ENCODE peak calls at places on chromosome 1, in eight cellular contexts. V is stomach, B is tibial nerve, N is upper lobe of right lung, O is fibroblast of lung, Y is left lung, Q is right atrium auricular region, L is bronchial epithelial cell. W is an unnamed sample. For H3K36me3, the result is how much of the 10 kb centered on the place peaks cover.

GRCh38 chr1:226446058-226446457 is 38.2 kb upstream of the PARP1 start:
- DNase-seq in L (no peak), Q (no peak), N (no peak), V (no peak), Y (no peak), B (no peak), O (no peak), W (no peak)

GRCh38 chr1:234848972-234849641 is 239.1 kb upstream of the IRF2BP2 start:
- DNase-seq in L (peak), N (no peak), V (no peak), Q (no peak), O (peak), Y (no peak), B (no peak), W (peak)

GRCh38 chr1:159459551-159459950 is 20.0 kb downstream of the OR10J1 start:
- DNase-seq in B (no peak), L (no peak), Y (no peak), N (no peak), Q (no peak), O (no peak), V (no peak), W (no peak)

GRCh38 chr1:42348498-42348897 is 13.5 kb upstream of the FOXJ3 start:
- DNase-seq in B (no peak), Y (no peak), V (no peak), O (no peak), N (no peak), Q (no peak), L (no peak), W (no peak)

GRCh38 chr1:220810179-220810653 is 23.5 kb downstream of the MTARC1 start:
- DNase-seq in B (peak), N (peak), L (peak), V (peak), Q (peak), Y (peak), O (peak), W (peak)

GRCh38 chr1:61563611-61564010 is 161.3 kb downstream of the TM2D1 start:
- DNase-seq in O (no peak), V (no peak), B (no peak), N (no peak), L (no peak), Y (no peak), Q (no peak), W (no peak)

GRCh38 chr1:110002695-110003094 is 18.1 kb downstream of the AHCYL1 start:
- DNase-seq in L (no peak), Q (no peak), Y (no peak), N (no peak), V (no peak), B (no peak), O (no peak), W (no peak)

GRCh38 chr1:215643592-215644321 is 76.7 kb downstream of the KCTD3 start:
- DNase-seq in L (no peak), O (peak), N (no peak), B (no peak), Q (no peak), V (no peak), Y (no peak), W (no peak)

GRCh38 chr1:235597867-235598553 is 51.6 kb downstream of the GNG4 start:
- DNase-seq in V (no peak), B (no peak), Q (no peak), N (no peak), Y (no peak), O (peak), L (peak), W (no peak)

GRCh38 chr1:57959727-57960300 is 536.0 kb upstream of the DAB1 start:
- DNase-seq in N (no peak), Q (no peak), L (no peak), V (no peak), Y (no peak), B (no peak), O (no peak), W (no peak)

GRCh38 chr1:172960454-172961208 is 90.1 kb downstream of the TNFSF18 start:
- DNase-seq in Y (no peak), L (no peak), B (no peak), N (no peak), O (peak), V (peak), Q (no peak), W (no peak)

GRCh38 chr1:46333300-46334029 is 7.1 kb upstream of the NSUN4 start:
- DNase-seq in O (peak), N (peak), Y (no peak), B (no peak), Q (no peak), L (peak), V (no peak), W (no peak)

GRCh38 chr1:7408771-7409150 is 362.3 kb upstream of the VAMP3 start:
- DNase-seq in N (peak), V (peak), B (no peak), O (no peak), L (no peak), Y (peak), Q (peak), W (no peak)

GRCh38 chr1:230108580-230108979 is 41.5 kb downstream of the GALNT2 start:
- DNase-seq in N (no peak), L (no peak), V (no peak), B (no peak), Q (no peak), O (peak), Y (no peak), W (no peak)

GRCh38 chr1:22710688-22711024 is at the start of gene EPHB2:
- DNase-seq in B (no peak), Q (no peak), L (no peak), N (peak), O (peak), Y (no peak), V (peak), W (no peak)

GRCh38 chr1:237938553-237938952 is 47.8 kb upstream of the ZP4 start:
- DNase-seq in V (no peak), Y (no peak), B (no peak), L (no peak), N (no peak), O (no peak), Q (no peak), W (no peak)

GRCh38 chr1:162151900-162152829 is 82.7 kb downstream of the NOS1AP start:
- DNase-seq in B (peak), V (peak), Y (no peak), Q (no peak), O (peak), N (no peak), L (no peak), W (no peak)

GRCh38 chr1:161730050-161730564 is 8.8 kb downstream of the FCRLB start:
- DNase-seq in Q (no peak), Y (no peak), N (no peak), O (peak), L (peak), B (no peak), V (no peak), W (no peak)

GRCh38 chr1:47324682-47325081 is 8.9 kb upstream of the CMPK1 start:
- DNase-seq in N (no peak), Q (no peak), O (no peak), B (no peak), L (no peak), Y (no peak), V (no peak), W (no peak)

GRCh38 chr1:8847990-8848389 is 30.5 kb downstream of the ENO1 start:
- DNase-seq in N (no peak), Y (no peak), V (peak), L (no peak), O (no peak), Q (no peak), B (no peak), W (no peak)

GRCh38 chr1:24898152-24898908 is 31.7 kb downstream of the RUNX3 start:
- DNase-seq in V (peak), O (no peak), L (peak), N (peak), B (peak), Q (no peak), Y (peak), W (no peak)

GRCh38 chr1:204323887-204324286 is 35.8 kb downstream of the PLEKHA6 start:
- DNase-seq in Q (peak), L (peak), N (no peak), V (no peak), O (peak), B (no peak), Y (no peak), W (peak)

GRCh38 chr1:227786673-227787512 is 28.6 kb upstream of the PRSS38 start:
- DNase-seq in N (peak), O (no peak), Y (no peak), L (no peak), V (peak), B (peak), Q (peak), W (no peak)

GRCh38 chr1:164753521-164754077 is 194.6 kb downstream of the PBX1 start:
- DNase-seq in L (no peak), V (no peak), Q (no peak), Y (no peak), N (no peak), B (no peak), O (peak), W (no peak)

GRCh38 chr1:227892930-227893695 is 54.6 kb downstream of the WNT9A start:
- DNase-seq in Y (peak), L (no peak), V (peak), B (no peak), O (no peak), N (peak), Q (peak), W (no peak)

GRCh38 chr1:38746413-38746812 is 113.2 kb downstream of the RRAGC start:
- DNase-seq in N (no peak), V (no peak), L (no peak), B (no peak), Q (no peak), Y (no peak), O (no peak), W (no peak)

GRCh38 chr1:118461154-118461553 is 276.1 kb upstream of the SPAG17 start:
- DNase-seq in B (no peak), Y (no peak), Q (no peak), V (no peak), O (no peak), N (no peak), L (peak), W (no peak)

GRCh38 chr1:211606327-211606913 is 27.5 kb upstream of the SLC30A1 start:
- DNase-seq in N (no peak), O (no peak), Q (no peak), Y (no peak), B (no peak), L (no peak), V (no peak), W (no peak)

GRCh38 chr1:92314024-92314423 is 15.2 kb downstream of the RPAP2 start:
- DNase-seq in B (no peak), N (no peak), Q (no peak), O (no peak), Y (no peak), L (no peak), V (no peak), W (no peak)

GRCh38 chr1:174274884-174275283 is 115.6 kb downstream of the RABGAP1L start:
- DNase-seq in Q (no peak), N (no peak), L (no peak), Y (no peak), O (no peak), V (no peak), B (no peak), W (no peak)

GRCh38 chr1:178724734-178725602 is at the start of gene RALGPS2:
- DNase-seq in B (peak), L (peak), Q (no peak), V (peak), O (peak), N (peak), Y (peak), W (peak)

GRCh38 chr1:79982218-79982617 is 975.7 kb upstream of the ADGRL4 start:
- DNase-seq in L (no peak), Y (peak), N (peak), B (peak), O (peak), V (no peak), Q (peak), W (no peak)

GRCh38 chr1:46413596-46413985 is 19.5 kb downstream of the FAAH start:
- DNase-seq in O (no peak), B (no peak), V (no peak), N (no peak), L (no peak), Q (no peak), Y (no peak), W (no peak)

GRCh38 chr1:15412843-15413242 is 3.2 kb downstream of the EFHD2 start:
- DNase-seq in B (no peak), Y (no peak), O (no peak), L (no peak), N (no peak), Q (no peak), V (peak), W (no peak)

GRCh38 chr1:17010601-17011438 is 908 bp downstream of the ATP13A2 start:
- DNase-seq in V (peak), Q (peak), O (peak), N (peak), L (no peak), B (peak), Y (peak), W (no peak)

GRCh38 chr1:239987103-239987745 is 104.5 kb upstream of the FMN2 start:
- DNase-seq in Y (no peak), N (no peak), O (peak), B (peak), L (peak), Q (no peak), V (peak), W (peak)

GRCh38 chr1:16127676-16128337 is 28.1 kb downstream of the EPHA2 start:
- DNase-seq in L (no peak), V (no peak), Y (no peak), Q (no peak), B (no peak), O (no peak), N (no peak), W (no peak)

GRCh38 chr1:77571642-77572041 is 110.8 kb downstream of the ZZZ3 start:
- DNase-seq in V (no peak), O (no peak), L (no peak), Y (no peak), Q (no peak), N (no peak), B (no peak), W (no peak)
- H3K36me3 ChIP-seq in V (under half), O (under half), L (under half), Y (half or more), Q (half or more), N (half or more), B (under half), W (under half)

GRCh38 chr1:222627232-222627631 is 9.3 kb downstream of the MIA3 start:
- DNase-seq in Q (peak), O (peak), B (peak), V (no peak), Y (no peak), N (no peak), L (peak), W (no peak)

GRCh38 chr1:222634180-222635013 is 16.5 kb downstream of the MIA3 start:
- DNase-seq in N (no peak), V (peak), L (peak), O (peak), Q (no peak), Y (no peak), B (peak), W (no peak)

GRCh38 chr1:222632749-222633148 is 14.9 kb downstream of the MIA3 start:
- DNase-seq in Q (no peak), Y (no peak), V (no peak), L (no peak), B (no peak), O (no peak), N (no peak), W (no peak)

GRCh38 chr1:222631611-222632208 is 13.8 kb downstream of the MIA3 start:
- DNase-seq in O (peak), L (no peak), B (no peak), N (no peak), Q (no peak), Y (no peak), V (no peak), W (no peak)

DNA sequence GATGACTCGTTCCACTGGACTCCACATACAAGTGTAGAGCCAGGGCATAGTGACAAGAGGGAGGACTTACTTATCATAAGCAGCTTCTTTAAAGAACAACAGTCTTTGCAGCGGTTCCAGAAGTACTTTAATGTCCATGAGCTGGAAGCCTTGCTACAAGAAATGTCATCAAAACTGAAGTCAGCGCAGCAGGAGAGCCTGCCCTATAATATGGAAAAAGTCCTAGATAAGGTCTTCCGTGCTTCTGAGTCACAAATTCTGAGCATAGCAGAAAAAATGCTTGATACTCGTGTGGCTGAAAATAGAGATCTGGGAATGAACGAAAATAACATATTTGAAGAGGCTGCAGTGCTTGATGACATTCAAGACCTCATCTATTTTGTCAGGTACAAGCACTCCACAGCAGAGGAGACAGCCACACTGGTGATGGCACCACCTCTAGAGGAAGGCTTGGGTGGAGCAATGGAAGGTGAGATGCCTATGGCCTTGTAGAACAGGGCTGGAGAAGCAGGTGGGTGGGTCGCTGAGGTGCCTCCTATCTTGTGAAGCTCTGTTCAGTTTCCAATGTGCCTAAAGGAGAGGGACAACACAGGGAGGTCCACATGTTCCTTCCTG is 12.1 kb downstream of the MIA3 start:
- DNase-seq in Y (no peak), B (no peak), O (peak), V (no peak), L (no peak), N (no peak), Q (no peak), W (no peak)
- H3K36me3 ChIP-seq in Y (half or more), B (under half), O (under half), V (under half), L (under half), N (half or more), Q (half or more), W (under half)

GRCh38 chr1:101040666-101041065 is 15.1 kb upstream of the DPH5 start:
- DNase-seq in Y (no peak), B (no peak), Q (no peak), V (no peak), N (no peak), O (no peak), L (no peak), W (no peak)
- H3K36me3 ChIP-seq in Y (under half), B (under half), Q (under half), V (under half), N (under half), O (under half), L (under half), W (under half)

GRCh38 chr1:30738670-30739559 is 15.5 kb upstream of the MATN1 start:
- DNase-seq in L (no peak), N (no peak), Q (no peak), V (no peak), B (no peak), Y (no peak), O (no peak), W (no peak)
- H3K36me3 ChIP-seq in L (under half), N (half or more), Q (under half), V (under half), B (under half), Y (half or more), O (under half), W (under half)

DNA sequence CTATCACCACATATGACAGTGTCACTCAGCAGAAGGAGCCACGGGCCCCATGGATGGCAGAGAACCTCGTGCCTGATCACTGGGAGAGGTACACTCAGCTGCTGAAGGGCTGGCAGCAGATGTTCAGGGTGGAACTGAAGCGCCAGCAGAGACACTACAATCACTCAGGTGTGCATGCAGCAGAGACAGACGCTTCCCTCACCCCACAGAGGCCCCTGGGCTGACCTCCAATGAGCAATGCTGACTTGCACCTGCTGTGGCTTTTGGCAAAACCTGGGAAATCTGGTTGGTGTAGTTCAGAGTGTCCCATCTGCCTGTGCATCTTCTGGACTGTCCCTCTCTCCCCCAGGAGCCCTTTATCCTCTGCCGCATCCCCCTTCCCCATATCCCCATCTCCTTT is 51.9 kb downstream of the KIAA1614 start:
- DNase-seq in N (no peak), O (no peak), Y (no peak), B (no peak), Q (no peak), V (no peak), L (no peak), W (no peak)
- H3K36me3 ChIP-seq in N (under half), O (under half), Y (under half), B (under half), Q (under half), V (under half), L (under half), W (under half)

DNA sequence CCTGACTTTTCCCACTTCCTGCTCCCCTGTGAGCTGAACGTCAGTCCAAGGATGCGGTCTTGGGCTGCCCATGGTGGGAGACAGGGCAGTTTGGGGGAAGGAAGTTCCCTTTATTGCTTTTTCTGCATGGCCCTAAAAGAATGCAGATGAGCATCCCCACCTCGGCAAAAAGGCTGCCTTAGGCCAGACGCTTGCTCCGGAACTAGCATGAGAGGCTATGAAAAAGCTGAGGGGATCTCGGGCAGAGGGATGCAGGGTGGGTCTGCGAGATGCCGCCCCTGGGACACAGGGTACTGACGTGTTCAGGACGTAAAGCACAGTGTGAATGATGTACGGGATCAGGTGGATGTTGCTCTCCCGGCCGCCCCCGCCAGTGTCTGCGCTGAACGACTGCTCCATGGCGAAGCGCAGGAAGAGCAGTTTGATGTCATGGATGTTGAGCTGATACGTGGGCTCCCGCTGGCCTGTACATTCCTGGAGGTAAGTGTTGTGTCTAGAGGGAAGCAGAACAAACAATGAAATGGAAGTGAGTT is 125.8 kb downstream of the UBR4 start:
- DNase-seq in Q (no peak), L (no peak), N (no peak), V (no peak), O (no peak), Y (no peak), B (no peak), W (no peak)
- H3K36me3 ChIP-seq in Q (half or more), L (under half), N (half or more), V (half or more), O (half or more), Y (half or more), B (under half), W (under half)

GRCh38 chr1:44303532-44303931 is 51.5 kb downstream of the ERI3 start:
- DNase-seq in L (no peak), Q (no peak), B (no peak), V (no peak), N (no peak), O (no peak), Y (no peak), W (no peak)
- H3K36me3 ChIP-seq in L (under half), Q (under half), B (under half), V (under half), N (half or more), O (under half), Y (half or more), W (under half)

DNA sequence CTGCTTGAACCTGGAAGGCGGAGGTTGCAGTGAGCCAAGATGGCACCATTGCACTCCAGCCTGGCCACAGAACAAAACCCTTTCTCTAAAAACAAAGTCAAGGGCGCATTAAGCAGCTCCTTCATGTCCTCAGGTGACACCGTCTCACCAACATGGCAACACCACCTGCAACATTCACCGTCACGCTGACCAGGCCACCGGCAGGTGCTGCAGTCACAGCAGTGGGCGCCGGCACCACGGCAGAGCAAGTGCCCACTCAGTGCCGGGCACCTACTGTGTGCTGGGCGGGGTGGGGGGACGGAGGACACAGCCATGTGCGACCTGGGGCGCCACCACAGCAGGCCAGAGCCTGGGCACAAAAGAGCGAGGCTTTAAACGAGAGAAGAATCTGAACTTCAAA is 12.1 kb downstream of the ATAD3B start:
- DNase-seq in L (no peak), N (no peak), O (no peak), B (no peak), Y (no peak), Q (no peak), V (no peak), W (no peak)
- H3K36me3 ChIP-seq in L (under half), N (under half), O (under half), B (under half), Y (half or more), Q (half or more), V (half or more), W (under half)

W was measured in kidney epithelial cell.